ENCODE peak calls at places on chromosomes 1 and 21, in ten cellular contexts. E is HuH-7.5; O is NCI-H1092; D is SK-MEL-5; L is NCI-H1105 treated with DMSO at 0.1 percent for 48 hours; H is glutamatergic neuron; M is astrocyte of the spinal cord; F is stimulated activated CD4-positive, alpha-beta T cell treated with anti-CD3 and anti-CD28 coated beads, Interleukin-15, amount 100 ng/mL, for 24 hours; N is T-helper 17 cell; C is GM23338. Q is an unnamed sample.

GRCh38 chr1:55217226-55217996 is 2.2 kb upstream of the USP24 start:
- DNase-seq in L (no peak), C (no peak), E (no peak), D (peak), N (no peak), H (no peak), O (no peak), F (no peak), M (no peak), Q (peak)

GRCh38 chr21:31140025-31140424 is 101.7 kb upstream of the KRTAP19-8 start:
- DNase-seq in N (no peak), M (no peak), C (no peak), L (no peak), H (no peak), E (no peak), D (no peak), F (no peak), O (no peak), Q (no peak)

GRCh38 chr1:36211307-36211706 is 12.9 kb upstream of the THRAP3 start:
- DNase-seq in L (no peak), N (no peak), E (no peak), D (no peak), C (no peak), O (no peak), M (no peak), H (no peak), F (no peak), Q (no peak)

GRCh38 chr1:41955461-41956159 is 36.9 kb upstream of the HIVEP3 start:
- DNase-seq in M (peak), C (no peak), N (no peak), F (peak), O (no peak), D (peak), E (no peak), L (no peak), H (no peak), Q (no peak)

GRCh38 chr1:25765910-25766645 is 33.9 kb upstream of the SELENON start:
- DNase-seq in O (no peak), E (no peak), M (no peak), F (no peak), L (peak), H (no peak), D (no peak), N (no peak), C (no peak), Q (no peak)

GRCh38 chr1:145702052-145702451 is 5.1 kb downstream of the PDZK1 start:
- DNase-seq in D (no peak), E (no peak), H (no peak), M (no peak), L (no peak), O (no peak), C (no peak), N (no peak), F (no peak), Q (no peak)

GRCh38 chr1:228548788-228549187 is 61.6 kb downstream of the RNF187 start:
- DNase-seq in H (no peak), D (no peak), L (no peak), C (peak), F (no peak), E (no peak), O (no peak), M (no peak), N (no peak), Q (no peak)

GRCh38 chr1:2645143-2645542 is 12.3 kb upstream of the MMEL1 start:
- DNase-seq in D (no peak), O (no peak), F (no peak), N (no peak), M (no peak), H (peak), L (no peak), C (no peak), E (no peak), Q (no peak)

GRCh38 chr1:92961131-92961895 is at the start of gene DIPK1A:
- DNase-seq in N (peak), H (peak), C (peak), E (peak), O (peak), F (peak), L (peak), M (peak), D (peak), Q (peak)

GRCh38 chr1:42931108-42931539 is 27.5 kb downstream of the SLC2A1 start:
- DNase-seq in C (peak), O (no peak), L (peak), N (peak), H (peak), E (peak), F (peak), D (peak), M (no peak), Q (peak)

GRCh38 chr1:167438171-167439138 is 79.9 kb downstream of the CD247 start:
- DNase-seq in N (no peak), C (no peak), O (no peak), L (no peak), F (no peak), M (no peak), H (no peak), E (no peak), D (no peak), Q (no peak)

GRCh38 chr1:174217787-174218574 is 58.7 kb downstream of the RABGAP1L start:
- DNase-seq in M (peak), L (peak), N (no peak), D (peak), C (peak), E (no peak), H (no peak), F (no peak), O (no peak), Q (peak)

GRCh38 chr1:241323510-241323909 is 33.5 kb downstream of the RGS7 start:
- DNase-seq in N (no peak), D (peak), M (peak), O (no peak), L (no peak), F (peak), E (peak), H (no peak), C (peak), Q (no peak)